ENCODE peak calls at places on chromosomes 3 and 15, in nine cellular contexts. X, V, K, N, W, P, S, A and L are unnamed samples.

GRCh38 chr3:150945226-150945625 is 27.3 kb downstream of the CLRN1 start:
- DNase-seq in A (no peak), W (no peak), N (no peak), S (no peak), V (no peak), K (no peak), X (no peak), P (no peak), L (no peak)

GRCh38 chr3:187978433-187979011 is 175.4 kb upstream of the LPP start:
- DNase-seq in P (no peak), X (no peak), K (no peak), N (no peak), W (no peak), V (no peak), S (no peak), A (no peak), L (no peak)

GRCh38 chr15:64915518-64916227 is 4.0 kb downstream of the ANKDD1A start:
- DNase-seq in K (no peak), A (no peak), P (no peak), S (no peak), W (no peak), N (no peak), X (no peak), V (peak), L (no peak)

GRCh38 chr3:124261301-124261700 is 269.4 kb upstream of the ROPN1 start:
- DNase-seq in K (no peak), X (no peak), A (no peak), V (no peak), N (no peak), S (no peak), W (no peak), P (no peak), L (no peak)

GRCh38 chr3:100696161-100696560 is 13.1 kb upstream of the TFG start:
- DNase-seq in W (no peak), K (no peak), V (no peak), X (no peak), A (no peak), S (no peak), N (no peak), P (no peak), L (no peak)

GRCh38 chr3:105334138-105334882 is 32.4 kb upstream of the ALCAM start:
- DNase-seq in S (no peak), V (no peak), P (no peak), X (no peak), N (no peak), K (no peak), A (no peak), W (no peak), L (no peak)

GRCh38 chr15:28184166-28184565 is 85.1 kb upstream of the OCA2 start:
- DNase-seq in W (no peak), X (no peak), A (no peak), N (no peak), P (no peak), V (no peak), S (no peak), K (no peak), L (no peak)

GRCh38 chr3:142888099-142888483 is 792 bp downstream of the PCOLCE2 start:
- DNase-seq in N (peak), X (no peak), P (peak), A (peak), S (no peak), K (peak), V (peak), W (peak), L (no peak)

GRCh38 chr3:79960594-79960993 is 192.8 kb upstream of the ROBO1 start:
- DNase-seq in A (no peak), K (no peak), X (no peak), V (no peak), N (no peak), W (no peak), P (no peak), S (no peak), L (no peak)

GRCh38 chr3:128994173-128994512 is 267 bp upstream of the CFAP92 start:
- DNase-seq in A (no peak), V (no peak), P (no peak), N (no peak), W (no peak), S (no peak), K (no peak), X (no peak), L (no peak)

GRCh38 chr15:56582785-56583184 is 117.8 kb upstream of the MNS1 start:
- DNase-seq in K (no peak), A (no peak), W (no peak), N (no peak), P (no peak), V (no peak), S (no peak), X (no peak), L (no peak)

GRCh38 chr3:18010001-18010400 is 267.6 kb upstream of the TBC1D5 start:
- DNase-seq in A (no peak), X (no peak), V (no peak), W (no peak), P (peak), K (no peak), S (no peak), N (no peak), L (no peak)

GRCh38 chr3:87426916-87427315 is 150.5 kb upstream of the POU1F1 start:
- DNase-seq in V (no peak), S (no peak), X (no peak), K (peak), A (no peak), P (no peak), W (no peak), N (no peak), L (no peak)

GRCh38 chr15:92749172-92749571 is 93.6 kb upstream of the FAM174B start:
- DNase-seq in P (no peak), K (no peak), S (no peak), N (no peak), A (peak), X (no peak), V (no peak), W (no peak), L (no peak)

GRCh38 chr3:184377882-184378445 is at the start of gene THPO:
- DNase-seq in A (peak), W (no peak), X (peak), S (no peak), K (no peak), N (no peak), V (peak), P (no peak), L (no peak)

GRCh38 chr3:197007953-197008352 is 21.7 kb downstream of the MELTF start:
- DNase-seq in V (no peak), K (no peak), X (no peak), P (no peak), W (no peak), S (no peak), N (no peak), A (no peak), L (no peak)

GRCh38 chr3:185726254-185726967 is 98.4 kb downstream of the IGF2BP2 start:
- DNase-seq in X (peak), P (no peak), V (peak), W (no peak), S (no peak), N (no peak), K (no peak), A (no peak), L (no peak)

GRCh38 chr3:46737320-46737719 is 19.7 kb upstream of the PRSS50 start:
- DNase-seq in X (no peak), W (no peak), A (no peak), N (no peak), V (no peak), K (no peak), P (no peak), S (no peak), L (no peak)

GRCh38 chr3:14093831-14094230 is 30.8 kb downstream of the CHCHD4 start:
- DNase-seq in W (no peak), A (no peak), P (no peak), N (no peak), K (no peak), S (no peak), V (no peak), X (no peak), L (no peak)

GRCh38 chr3:124927454-124928079 is 7.0 kb downstream of the MUC13 start:
- DNase-seq in V (no peak), A (no peak), X (no peak), W (no peak), N (no peak), P (no peak), S (no peak), K (no peak), L (no peak)

GRCh38 chr3:95883801-95884200 is 930.6 kb upstream of the EPHA6 start:
- DNase-seq in W (no peak), V (peak), K (no peak), N (no peak), X (no peak), S (no peak), P (no peak), A (no peak), L (no peak)

GRCh38 chr15:80436511-80437307 is 32.5 kb downstream of the ARNT2 start:
- DNase-seq in S (no peak), K (peak), P (no peak), W (peak), V (no peak), X (peak), N (no peak), A (no peak), L (peak)

GRCh38 chr15:68187559-68187958 is 17.6 kb downstream of the CALML4 start:
- DNase-seq in N (peak), X (no peak), K (no peak), W (no peak), V (no peak), A (no peak), S (no peak), P (no peak), L (no peak)

GRCh38 chr3:52216585-52217408 is 8.6 kb downstream of the TLR9 start:
- DNase-seq in N (peak), P (no peak), W (peak), S (no peak), V (no peak), K (no peak), X (no peak), A (no peak), L (peak)

GRCh38 chr15:64895285-64896065 is 16.2 kb upstream of the ANKDD1A start:
- DNase-seq in X (no peak), W (no peak), N (no peak), A (no peak), S (peak), V (no peak), K (no peak), P (peak), L (no peak)

GRCh38 chr3:106759686-106760085 is 617.6 kb upstream of the CCDC54 start:
- DNase-seq in P (no peak), X (no peak), S (no peak), N (no peak), W (no peak), A (no peak), K (no peak), V (no peak), L (no peak)

GRCh38 chr3:128895843-128896365 is 16.5 kb downstream of the ACAD9 start:
- DNase-seq in V (no peak), N (no peak), K (no peak), A (no peak), P (no peak), W (no peak), S (no peak), X (no peak), L (no peak)

GRCh38 chr3:73442152-73442551 is 182.6 kb downstream of the PDZRN3 start:
- DNase-seq in S (no peak), W (no peak), N (no peak), A (no peak), P (no peak), V (no peak), X (no peak), K (no peak), L (no peak)

GRCh38 chr15:85716261-85716660 is 78.5 kb downstream of the KLHL25 start:
- DNase-seq in W (no peak), A (no peak), V (no peak), X (no peak), S (no peak), K (no peak), N (no peak), P (no peak), L (no peak)

GRCh38 chr15:51908312-51908711 is 63.3 kb downstream of the LEO1 start:
- DNase-seq in A (no peak), P (no peak), V (no peak), S (no peak), X (no peak), K (peak), W (no peak), N (no peak), L (no peak)

GRCh38 chr15:57769266-57769665 is 62.8 kb downstream of the POLR2M start:
- DNase-seq in K (no peak), A (peak), V (no peak), S (no peak), W (no peak), N (no peak), P (no peak), X (no peak), L (no peak)

GRCh38 chr3:143443851-143444331 is 324.3 kb downstream of the CHST2 start:
- DNase-seq in W (peak), S (no peak), N (no peak), K (peak), A (peak), P (peak), V (no peak), X (no peak), L (peak)

GRCh38 chr3:107404727-107405519 is 27.7 kb downstream of the CCDC54 start:
- DNase-seq in N (no peak), V (no peak), A (no peak), S (no peak), X (no peak), W (no peak), P (no peak), K (no peak), L (no peak)

GRCh38 chr3:59444676-59445075 is 394.9 kb upstream of the CFAP20DC start:
- DNase-seq in X (no peak), W (no peak), A (no peak), S (no peak), P (no peak), K (no peak), V (no peak), N (no peak), L (no peak)

GRCh38 chr3:171444291-171444690 is 15.9 kb downstream of the TNIK start:
- DNase-seq in W (no peak), A (no peak), K (no peak), S (no peak), P (no peak), V (peak), X (no peak), N (no peak), L (no peak)

GRCh38 chr3:139202226-139202958 is 141.4 kb upstream of the MRPS22 start:
- DNase-seq in X (peak), N (peak), K (peak), P (peak), S (no peak), A (peak), W (peak), V (peak), L (peak)

GRCh38 chr3:190911382-190911781 is 48.9 kb upstream of the GMNC start:
- DNase-seq in W (peak), P (no peak), K (no peak), S (no peak), V (no peak), X (no peak), N (no peak), A (no peak), L (no peak)

GRCh38 chr15:50431204-50431603 is 7.0 kb downstream of the USP8 start:
- DNase-seq in X (no peak), A (no peak), S (no peak), W (no peak), K (no peak), P (no peak), V (no peak), N (no peak), L (no peak)

GRCh38 chr3:113508966-113509365 is 6.0 kb downstream of the SPICE1 start:
- DNase-seq in V (no peak), K (no peak), P (no peak), A (no peak), X (no peak), W (no peak), S (no peak), N (no peak), L (no peak)

GRCh38 chr3:189727191-189727590 is 96.0 kb downstream of the TP63 start:
- DNase-seq in S (no peak), P (no peak), N (no peak), A (no peak), K (no peak), V (no peak), X (no peak), W (no peak), L (no peak)

GRCh38 chr3:189721873-189722665 is 90.9 kb downstream of the TP63 start:
- DNase-seq in S (no peak), X (no peak), A (no peak), W (no peak), N (no peak), K (no peak), V (no peak), P (no peak), L (no peak)

GRCh38 chr3:189726277-189726676 is 95.1 kb downstream of the TP63 start:
- DNase-seq in V (no peak), N (no peak), P (no peak), A (no peak), K (no peak), W (no peak), X (no peak), S (no peak), L (no peak)

GRCh38 chr3:189720746-189721426 is 89.7 kb downstream of the TP63 start:
- DNase-seq in V (no peak), A (no peak), S (no peak), P (no peak), X (no peak), W (no peak), N (no peak), K (no peak), L (no peak)

GRCh38 chr3:189724366-189724765 is 93.2 kb downstream of the TP63 start:
- DNase-seq in P (no peak), S (no peak), K (no peak), A (no peak), V (no peak), N (no peak), W (no peak), X (no peak), L (no peak)
- TF ChIP-seq REST in P (no peak), S (no peak), K (no peak), A (no peak), V (no peak), N (no peak), W (no peak), X (no peak), L (no peak)

GRCh38 chr15:67025719-67026118 is 39.7 kb upstream of the SMAD3 start:
- DNase-seq in A (no peak), W (no peak), K (peak), S (no peak), P (peak), N (peak), X (no peak), V (no peak), L (no peak)

GRCh38 chr15:67024998-67025368 is 40.4 kb upstream of the SMAD3 start:
- DNase-seq in N (no peak), S (no peak), P (no peak), K (no peak), V (no peak), A (no peak), W (no peak), X (no peak), L (no peak)

GRCh38 chr15:67024322-67024997 is 40.9 kb upstream of the SMAD3 start:
- DNase-seq in S (peak), K (peak), A (peak), W (peak), V (no peak), X (peak), N (peak), P (peak), L (peak)

GRCh38 chr15:67023517-67024321 is 41.7 kb upstream of the SMAD3 start:
- DNase-seq in N (no peak), A (no peak), W (no peak), K (no peak), S (no peak), P (no peak), X (no peak), V (no peak), L (no peak)

DNA sequence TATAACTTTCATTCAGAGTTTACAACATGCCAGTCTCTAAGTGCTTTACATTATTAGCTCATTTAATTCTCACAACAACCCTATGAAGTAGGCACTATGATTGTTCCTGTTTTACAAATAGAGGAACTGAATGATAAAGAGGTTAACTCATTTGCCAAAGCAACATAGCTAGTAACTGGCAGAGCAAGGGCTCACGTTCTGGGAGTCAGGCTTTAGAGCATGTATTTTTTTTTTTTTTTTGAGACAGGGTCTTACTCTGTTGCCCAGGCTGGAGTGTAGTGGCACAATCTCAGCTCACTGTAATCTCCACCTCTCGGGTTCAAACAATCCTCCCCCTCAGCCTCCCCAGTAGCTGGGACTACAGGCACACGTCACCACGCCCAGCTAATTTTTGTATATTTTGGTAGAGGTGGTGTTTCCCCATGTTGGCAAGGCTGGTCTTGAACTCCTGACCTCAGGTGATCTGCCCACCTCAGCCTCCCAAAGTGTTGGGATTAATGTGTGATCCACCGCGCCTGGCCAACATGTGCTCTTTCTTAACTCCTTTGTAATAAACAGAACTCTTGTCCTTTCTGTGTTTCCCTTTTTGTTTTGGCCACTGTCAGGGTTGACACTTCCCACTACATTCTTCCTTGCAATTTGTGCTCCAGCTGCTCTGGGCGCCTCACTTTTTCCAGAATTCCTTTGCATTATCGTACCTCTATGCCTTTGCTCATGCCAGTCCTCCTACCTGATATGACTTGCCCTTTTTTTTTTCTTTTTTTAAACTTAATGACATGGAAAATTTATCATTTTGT is 39.0 kb upstream of the SMAD3 start:
- DNase-seq in N (no peak), S (no peak), V (no peak), P (no peak), X (no peak), A (no peak), W (no peak), K (no peak), L (no peak)
- TF ChIP-seq REST in N (no peak), S (no peak), V (no peak), P (no peak), X (no peak), A (no peak), W (no peak), K (no peak), L (no peak)

GRCh38 chr15:63091679-63092078 is 30.0 kb upstream of the LACTB start:
- DNase-seq in V (no peak), N (no peak), A (no peak), P (no peak), W (no peak), K (no peak), S (no peak), X (no peak), L (no peak)
- TF ChIP-seq REST in V (no peak), N (no peak), A (no peak), P (no peak), W (no peak), K (no peak), S (no peak), X (no peak), L (no peak)

DNA sequence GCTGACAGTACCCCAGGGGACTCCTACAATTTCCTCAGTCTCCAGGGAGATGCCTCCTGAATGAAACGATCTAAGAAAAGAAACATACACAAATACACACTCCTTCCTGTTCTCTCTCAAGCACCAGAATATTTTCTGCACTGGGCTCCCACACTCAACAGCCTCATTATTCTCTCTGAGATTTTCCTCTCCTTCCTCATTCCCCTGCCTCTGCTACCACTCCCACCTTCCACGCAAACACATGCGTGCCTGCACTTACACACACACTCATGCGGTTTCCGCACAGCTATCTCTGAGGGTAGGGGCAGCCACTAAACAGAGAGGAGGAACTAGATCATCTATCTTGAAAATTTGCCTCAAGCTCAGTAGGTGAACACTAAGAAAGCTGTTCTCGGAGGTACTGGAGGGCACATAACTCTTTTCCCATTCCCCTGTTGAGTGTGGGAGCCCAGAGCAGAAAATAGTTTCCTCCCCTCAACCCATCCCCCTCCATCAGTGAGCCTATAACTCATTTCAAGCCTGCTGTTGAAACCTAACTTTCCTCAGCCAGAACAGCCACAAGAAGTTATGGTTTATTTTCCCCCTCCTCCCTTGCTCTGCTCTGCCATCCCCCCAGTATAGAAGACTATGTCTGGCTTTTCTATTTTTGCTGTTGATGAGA is 30.5 kb upstream of the TIPARP start:
- DNase-seq in X (no peak), P (peak), A (peak), S (peak), W (no peak), N (no peak), K (no peak), V (peak), L (no peak)
- TF ChIP-seq REST in X (no peak), P (no peak), A (no peak), S (no peak), W (no peak), N (no peak), K (no peak), V (no peak), L (no peak)

GRCh38 chr3:127629462-127630403 is 748 bp downstream of the PODXL2 start:
- DNase-seq in N (peak), X (no peak), A (peak), K (no peak), S (no peak), P (peak), W (no peak), V (no peak), L (no peak)
- TF ChIP-seq REST in N (no peak), X (no peak), A (peak), K (no peak), S (no peak), P (no peak), W (no peak), V (no peak), L (peak)

GRCh38 chr3:109559389-109559788 is 222.0 kb upstream of the DPPA4 start:
- DNase-seq in W (no peak), S (no peak), P (no peak), A (no peak), N (no peak), K (no peak), X (no peak), V (no peak), L (no peak)
- TF ChIP-seq REST in W (no peak), S (no peak), P (no peak), A (no peak), N (no peak), K (no peak), X (no peak), V (no peak), L (no peak)